ENCODE peak calls at places on chromosome 21, in seven cellular contexts. X is lower lobe of right lung, K is pancreas, I is epithelial cell of prostate, T is HEK293T, H is upper lobe of right lung, G is fibroblast of the conjunctiva. A is an unnamed sample.

GRCh38 chr21:18147678-18148077 is 97.0 kb upstream of the CHODL start:
- DNase-seq in K (no peak), I (no peak), T (no peak), X (no peak), H (no peak), G (no peak), A (no peak)

GRCh38 chr21:25708467-25709065 is 26.1 kb downstream of the ATP5PF start:
- DNase-seq in H (no peak), I (no peak), K (no peak), G (peak), T (peak), X (no peak), A (peak)

GRCh38 chr21:45297329-45297728 is 9.6 kb upstream of the POFUT2 start:
- DNase-seq in I (no peak), H (no peak), T (no peak), X (no peak), G (no peak), K (no peak), A (no peak)

GRCh38 chr21:33828083-33828482 is 87.5 kb downstream of the ATP5PO start:
- DNase-seq in T (no peak), G (no peak), K (no peak), X (no peak), I (no peak), H (no peak), A (no peak)

GRCh38 chr21:45049725-45050359 is 24.5 kb upstream of the ADARB1 start:
- DNase-seq in I (no peak), H (no peak), G (no peak), T (no peak), X (no peak), K (no peak), A (no peak)

GRCh38 chr21:31530918-31531705 is 128.4 kb upstream of the SOD1 start:
- DNase-seq in X (no peak), H (peak), I (no peak), G (no peak), T (no peak), K (peak), A (no peak)

GRCh38 chr21:33036430-33037162 is 10.9 kb downstream of the OLIG2 start:
- DNase-seq in I (no peak), G (no peak), X (peak), H (no peak), T (no peak), K (no peak), A (no peak)

GRCh38 chr21:42088658-42089057 is 17.5 kb downstream of the UMODL1 start:
- DNase-seq in K (no peak), I (no peak), G (no peak), H (no peak), T (no peak), X (no peak), A (no peak)

GRCh38 chr21:41833138-41834115 is 45.7 kb downstream of the PRDM15 start:
- DNase-seq in H (peak), T (no peak), X (no peak), I (no peak), G (no peak), K (no peak), A (no peak)

GRCh38 chr21:28521932-28522826 is 470.5 kb downstream of the LTN1 start:
- DNase-seq in I (no peak), G (peak), K (no peak), T (no peak), X (no peak), H (no peak), A (no peak)

GRCh38 chr21:41888749-41889376 is 9.7 kb upstream of the PRDM15 start:
- DNase-seq in H (no peak), T (no peak), I (no peak), X (no peak), K (no peak), G (no peak), A (no peak)

GRCh38 chr21:41627428-41627827 is 119.5 kb upstream of the TMPRSS2 start:
- DNase-seq in K (no peak), X (no peak), H (no peak), G (no peak), T (no peak), I (peak), A (no peak)

GRCh38 chr21:37829043-37829442 is 87.2 kb downstream of the KCNJ6 start:
- DNase-seq in I (no peak), G (no peak), T (no peak), H (no peak), X (no peak), K (no peak), A (no peak)

GRCh38 chr21:32597205-32597604 is 11.9 kb upstream of the TCP10L start:
- DNase-seq in X (no peak), G (peak), H (no peak), K (no peak), T (no peak), I (peak), A (no peak)

GRCh38 chr21:41207401-41208388 is 39.7 kb downstream of the BACE2 start:
- DNase-seq in H (no peak), T (no peak), K (no peak), I (no peak), X (no peak), G (peak), A (no peak)

GRCh38 chr21:31945576-31945975 is 72.8 kb downstream of the HUNK start:
- DNase-seq in H (no peak), I (no peak), K (no peak), T (no peak), X (no peak), G (peak), A (no peak)

GRCh38 chr21:27220416-27220815 is 253.5 kb upstream of the ADAMTS5 start:
- DNase-seq in X (no peak), K (no peak), H (no peak), I (no peak), G (no peak), T (no peak), A (no peak)

GRCh38 chr21:42373181-42373907 is 7.0 kb upstream of the TFF1 start:
- DNase-seq in H (no peak), X (no peak), I (no peak), T (no peak), G (no peak), K (peak), A (no peak)

GRCh38 chr21:44880762-44881585 is 7.5 kb upstream of the PTTG1IP start:
- DNase-seq in G (no peak), K (no peak), T (no peak), H (peak), I (no peak), X (no peak), A (no peak)

GRCh38 chr21:42075686-42076471 is 4.8 kb downstream of the UMODL1 start:
- DNase-seq in G (no peak), T (no peak), I (no peak), H (peak), K (no peak), X (no peak), A (no peak)